ENCODE peak calls at places on chromosomes 13 and 19, in four cellular contexts. One of them, this sample, is unnamed.

GRCh38 chr13:32264407-32264806 is 50.8 kb downstream of the ZAR1L start:
- DNase-seq in cardiac fibroblast: peak
- DNase-seq in AG10803: no peak
- DNase-seq in suprapubic skin: no peak
- DNase-seq in this sample: no peak

GRCh38 chr13:78241278-78241919 is 322.8 kb upstream of the EDNRB start:
- DNase-seq in suprapubic skin: no peak
- DNase-seq in cardiac fibroblast: peak
- DNase-seq in AG10803: peak
- DNase-seq in this sample: no peak

GRCh38 chr19:23716792-23717191 is 29.8 kb upstream of the ZNF675 start:
- DNase-seq in cardiac fibroblast: no peak
- DNase-seq in AG10803: no peak
- DNase-seq in suprapubic skin: no peak
- DNase-seq in this sample: no peak

GRCh38 chr13:87124785-87125074 is 546.4 kb upstream of the SLITRK5 start:
- DNase-seq in suprapubic skin: no peak
- DNase-seq in cardiac fibroblast: no peak
- DNase-seq in AG10803: no peak
- DNase-seq in this sample: no peak

GRCh38 chr13:45951724-45952123 is 100.2 kb upstream of the SIAH3 start:
- DNase-seq in AG10803: no peak
- DNase-seq in suprapubic skin: no peak
- DNase-seq in cardiac fibroblast: peak
- DNase-seq in this sample: no peak

GRCh38 chr13:46577656-46578589 is 25.0 kb downstream of the LRCH1 start:
- DNase-seq in AG10803: peak
- DNase-seq in cardiac fibroblast: no peak
- DNase-seq in suprapubic skin: no peak
- DNase-seq in this sample: no peak

GRCh38 chr19:16266586-16266942 is 58.1 kb upstream of the KLF2 start:
- DNase-seq in AG10803: no peak
- DNase-seq in suprapubic skin: no peak
- DNase-seq in cardiac fibroblast: no peak
- DNase-seq in this sample: no peak

GRCh38 chr13:108558489-108558888 is 70.9 kb upstream of the MYO16 start:
- DNase-seq in AG10803: no peak
- DNase-seq in suprapubic skin: no peak
- DNase-seq in cardiac fibroblast: no peak
- DNase-seq in this sample: no peak

GRCh38 chr19:38227272-38228004 is 3.4 kb upstream of the DPF1 start:
- DNase-seq in AG10803: no peak
- DNase-seq in suprapubic skin: no peak
- DNase-seq in cardiac fibroblast: no peak
- DNase-seq in this sample: no peak

GRCh38 chr19:43639507-43640423 is at the start of gene CADM4:
- DNase-seq in suprapubic skin: no peak
- DNase-seq in cardiac fibroblast: no peak
- DNase-seq in AG10803: no peak
- DNase-seq in this sample: no peak

GRCh38 chr19:21098291-21098690 is 16.3 kb downstream of the ZNF714 start:
- DNase-seq in AG10803: no peak
- DNase-seq in cardiac fibroblast: no peak
- DNase-seq in suprapubic skin: no peak
- DNase-seq in this sample: no peak

GRCh38 chr19:17021793-17022590 is 4.6 kb downstream of the CPAMD8 start:
- DNase-seq in cardiac fibroblast: peak
- DNase-seq in AG10803: peak
- DNase-seq in suprapubic skin: no peak
- DNase-seq in this sample: no peak

GRCh38 chr13:76406243-76406642 is 480.0 kb downstream of the KCTD12 start:
- DNase-seq in cardiac fibroblast: no peak
- DNase-seq in suprapubic skin: no peak
- DNase-seq in AG10803: no peak
- DNase-seq in this sample: no peak

GRCh38 chr19:40512473-40513344 is 45.9 kb downstream of the SPTBN4 start:
- DNase-seq in cardiac fibroblast: peak
- DNase-seq in suprapubic skin: no peak
- DNase-seq in AG10803: peak
- DNase-seq in this sample: no peak

GRCh38 chr13:114145722-114146121 is 13.3 kb upstream of the RASA3 start:
- DNase-seq in AG10803: no peak
- DNase-seq in suprapubic skin: peak
- DNase-seq in cardiac fibroblast: no peak
- DNase-seq in this sample: peak

GRCh38 chr13:114145256-114145655 is 12.8 kb upstream of the RASA3 start:
- DNase-seq in suprapubic skin: no peak
- DNase-seq in cardiac fibroblast: no peak
- DNase-seq in AG10803: no peak
- DNase-seq in this sample: peak

GRCh38 chr13:114147803-114148520 is 15.5 kb upstream of the RASA3 start:
- DNase-seq in AG10803: no peak
- DNase-seq in suprapubic skin: no peak
- DNase-seq in cardiac fibroblast: no peak
- DNase-seq in this sample: peak

GRCh38 chr13:114146173-114146572 is 13.8 kb upstream of the RASA3 start:
- DNase-seq in cardiac fibroblast: no peak
- DNase-seq in AG10803: no peak
- DNase-seq in suprapubic skin: no peak
- DNase-seq in this sample: peak

GRCh38 chr13:114146629-114147028 is 14.2 kb upstream of the RASA3 start:
- DNase-seq in AG10803: no peak
- DNase-seq in cardiac fibroblast: no peak
- DNase-seq in suprapubic skin: no peak
- DNase-seq in this sample: no peak
- TF ChIP-seq CTCF in AG10803: peak
- TF ChIP-seq CTCF in cardiac fibroblast: peak
- TF ChIP-seq CTCF in suprapubic skin: no peak
- TF ChIP-seq CTCF in this sample: no peak

GRCh38 chr19:4803736-4804695 is 12.5 kb downstream of the FEM1A start:
- DNase-seq in AG10803: peak
- DNase-seq in cardiac fibroblast: peak
- DNase-seq in suprapubic skin: no peak
- DNase-seq in this sample: no peak
- TF ChIP-seq CTCF in AG10803: peak
- TF ChIP-seq CTCF in cardiac fibroblast: peak
- TF ChIP-seq CTCF in suprapubic skin: peak
- TF ChIP-seq CTCF in this sample: no peak

GRCh38 chr13:21557995-21558394 is 46.0 kb downstream of the MICU2 start:
- DNase-seq in suprapubic skin: no peak
- DNase-seq in AG10803: peak
- DNase-seq in cardiac fibroblast: peak
- DNase-seq in this sample: no peak
- TF ChIP-seq CTCF in suprapubic skin: no peak
- TF ChIP-seq CTCF in AG10803: peak
- TF ChIP-seq CTCF in cardiac fibroblast: peak
- TF ChIP-seq CTCF in this sample: no peak

GRCh38 chr19:8585894-8586750 is 8.9 kb upstream of the MYO1F start:
- DNase-seq in suprapubic skin: no peak
- DNase-seq in cardiac fibroblast: peak
- DNase-seq in AG10803: peak
- DNase-seq in this sample: no peak

GRCh38 chr19:8589177-8589714 is 12.0 kb upstream of the MYO1F start:
- DNase-seq in suprapubic skin: no peak
- DNase-seq in cardiac fibroblast: no peak
- DNase-seq in AG10803: no peak
- DNase-seq in this sample: peak

GRCh38 chr19:8580710-8581281 is 3.6 kb upstream of the MYO1F start:
- DNase-seq in suprapubic skin: peak
- DNase-seq in AG10803: peak
- DNase-seq in cardiac fibroblast: peak
- DNase-seq in this sample: peak

DNA sequence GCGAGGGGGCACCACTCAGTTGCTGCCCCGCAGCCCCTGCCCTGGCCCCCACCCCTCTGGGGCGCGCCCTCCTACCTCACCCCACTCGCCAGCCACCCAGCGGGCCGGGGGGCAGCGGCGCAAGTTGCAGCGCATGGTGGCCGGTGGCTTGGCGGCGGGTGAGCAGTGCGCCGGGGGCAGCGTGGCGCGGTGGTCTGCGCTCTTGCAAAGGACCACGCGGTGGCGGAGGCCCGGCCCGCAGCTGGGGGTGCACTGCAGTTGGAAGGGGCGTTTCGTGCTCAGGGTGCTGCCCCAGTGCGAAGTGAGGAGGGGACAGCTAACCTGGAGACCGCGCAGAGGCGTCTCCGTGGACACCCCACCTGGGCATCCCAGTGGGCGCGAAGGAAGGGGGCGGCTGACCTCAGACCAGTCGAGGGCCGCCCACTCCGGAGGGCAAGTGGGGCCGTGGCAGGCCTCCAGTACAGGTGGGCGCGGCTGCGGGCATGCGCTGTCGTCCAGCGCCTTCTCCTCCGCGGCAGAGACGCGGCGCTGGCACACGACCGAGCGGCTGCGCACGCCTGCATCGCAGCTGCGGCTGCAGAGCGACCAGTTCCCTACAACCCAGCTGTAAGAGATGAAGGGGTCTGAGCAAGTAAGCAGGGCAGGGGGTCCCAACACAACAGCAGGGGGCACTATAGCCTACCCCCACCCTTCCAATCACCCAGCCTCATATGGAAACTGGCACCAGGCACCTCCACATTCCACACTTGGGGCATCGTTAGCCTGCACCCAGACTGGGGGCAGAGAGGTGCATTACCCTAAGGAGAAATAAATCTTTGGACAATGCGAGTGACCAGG is 8.0 kb upstream of the MYO1F start:
- DNase-seq in AG10803: no peak
- DNase-seq in suprapubic skin: no peak
- DNase-seq in cardiac fibroblast: no peak
- DNase-seq in this sample: no peak
- TF ChIP-seq CTCF in AG10803: no peak
- TF ChIP-seq CTCF in suprapubic skin: no peak
- TF ChIP-seq CTCF in cardiac fibroblast: no peak
- TF ChIP-seq CTCF in this sample: no peak

DNA sequence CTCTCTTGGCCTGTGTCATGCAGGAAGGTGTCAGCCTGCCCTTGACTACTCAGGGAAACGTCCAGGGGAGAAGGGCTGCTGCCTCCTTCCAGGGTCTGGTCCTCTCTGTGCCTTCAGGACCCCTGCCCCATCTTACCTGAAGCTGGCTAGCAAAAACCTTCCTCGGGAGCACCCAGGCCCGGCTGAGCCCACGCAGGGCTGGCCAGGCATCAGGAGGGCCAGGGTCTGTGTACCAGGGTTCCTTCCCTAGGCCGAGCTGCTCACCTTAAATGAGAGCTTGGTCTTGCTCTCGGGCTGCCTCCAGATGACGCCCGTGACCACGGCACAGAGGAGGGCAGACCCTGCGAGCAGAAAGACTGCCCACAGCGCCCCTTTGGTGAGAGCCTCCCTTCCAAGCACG is 78.6 kb downstream of the SLC7A1 start:
- DNase-seq in suprapubic skin: no peak
- DNase-seq in AG10803: no peak
- DNase-seq in cardiac fibroblast: no peak
- DNase-seq in this sample: no peak
- TF ChIP-seq CTCF in suprapubic skin: no peak
- TF ChIP-seq CTCF in AG10803: no peak
- TF ChIP-seq CTCF in cardiac fibroblast: no peak
- TF ChIP-seq CTCF in this sample: no peak

GRCh38 chr13:99656843-99657506 is 155.7 kb downstream of the TM9SF2 start:
- DNase-seq in cardiac fibroblast: no peak
- DNase-seq in AG10803: no peak
- DNase-seq in suprapubic skin: no peak
- DNase-seq in this sample: no peak

GRCh38 chr13:99660101-99660500 is 158.8 kb downstream of the TM9SF2 start:
- DNase-seq in AG10803: no peak
- DNase-seq in suprapubic skin: no peak
- DNase-seq in cardiac fibroblast: no peak
- DNase-seq in this sample: no peak

GRCh38 chr13:99659234-99659633 is 158.0 kb downstream of the TM9SF2 start:
- DNase-seq in cardiac fibroblast: no peak
- DNase-seq in suprapubic skin: no peak
- DNase-seq in AG10803: no peak
- DNase-seq in this sample: no peak

GRCh38 chr13:99657848-99658265 is 156.6 kb downstream of the TM9SF2 start:
- DNase-seq in suprapubic skin: no peak
- DNase-seq in cardiac fibroblast: peak
- DNase-seq in AG10803: peak
- DNase-seq in this sample: no peak

GRCh38 chr13:99658266-99658991 is 157.2 kb downstream of the TM9SF2 start:
- DNase-seq in AG10803: peak
- DNase-seq in suprapubic skin: peak
- DNase-seq in cardiac fibroblast: peak
- DNase-seq in this sample: no peak
- TF ChIP-seq CTCF in AG10803: peak
- TF ChIP-seq CTCF in suprapubic skin: no peak
- TF ChIP-seq CTCF in cardiac fibroblast: peak
- TF ChIP-seq CTCF in this sample: no peak

GRCh38 chr13:51781246-51782022 is 22.5 kb downstream of the DHRS12 start:
- DNase-seq in cardiac fibroblast: peak
- DNase-seq in AG10803: no peak
- DNase-seq in suprapubic skin: no peak
- DNase-seq in this sample: no peak
- TF ChIP-seq CTCF in cardiac fibroblast: peak
- TF ChIP-seq CTCF in AG10803: peak
- TF ChIP-seq CTCF in suprapubic skin: no peak
- TF ChIP-seq CTCF in this sample: no peak

DNA sequence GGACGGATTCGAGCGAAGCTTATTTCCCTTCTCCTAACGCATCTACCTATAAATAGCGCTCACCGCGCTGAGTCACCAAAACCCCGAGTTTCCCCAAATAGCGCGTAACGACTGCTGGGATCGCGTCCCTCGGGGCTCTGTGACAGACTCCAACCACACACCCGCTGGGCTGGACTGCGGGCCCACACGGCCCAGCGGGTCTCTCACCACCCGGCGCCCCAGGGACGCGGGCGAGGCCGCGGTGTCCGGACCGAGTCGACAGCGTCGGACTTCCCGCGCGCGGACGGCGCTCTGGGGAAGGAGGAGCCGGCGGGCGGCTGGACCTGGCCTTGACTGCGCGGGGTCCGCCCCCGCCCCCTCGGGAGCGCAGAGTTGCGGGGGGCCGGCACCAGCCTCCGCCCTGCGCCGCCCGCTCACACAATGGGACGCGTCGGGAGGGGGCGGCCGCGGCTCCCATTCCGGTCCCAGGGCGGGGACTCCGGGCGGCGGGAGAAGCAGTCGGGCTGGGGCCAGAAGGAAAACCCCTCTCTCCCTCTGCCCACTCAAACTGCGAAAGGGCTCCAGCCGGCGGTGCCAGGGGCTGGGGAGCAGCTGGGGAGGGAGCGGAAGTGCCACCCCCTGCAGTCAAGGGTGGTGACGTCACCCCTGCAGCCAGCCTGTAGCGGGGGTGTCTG is 108.8 kb downstream of the KCNRG start:
- DNase-seq in suprapubic skin: peak
- DNase-seq in AG10803: peak
- DNase-seq in cardiac fibroblast: peak
- DNase-seq in this sample: peak
- TF ChIP-seq CTCF in suprapubic skin: no peak
- TF ChIP-seq CTCF in AG10803: no peak
- TF ChIP-seq CTCF in cardiac fibroblast: no peak
- TF ChIP-seq CTCF in this sample: no peak